ENCODE peak calls at places on chromosomes 11 and 22, in eight cellular contexts. K is colonic mucosa, Y is heart left ventricle, A is lower lobe of right lung, E is transverse colon, G is cardiac muscle cell, D is gastrocnemius medialis, V is IMR-90. O is an unnamed sample. For H3K4me1 and H3K36me3, the result is how much of the 10 kb centered on the place peaks cover.

GRCh38 chr11:113874920-113875413 is 405 bp downstream of the USP28 start:
- DNase-seq in K (peak), Y (no peak), A (no peak), E (no peak), G (peak), D (no peak), V (peak), O (no peak)

GRCh38 chr22:40176921-40177737 is 596 bp upstream of the TNRC6B start:
- DNase-seq in K (peak), Y (no peak), A (no peak), E (peak), G (peak), D (peak), V (peak), O (peak)

GRCh38 chr11:72627594-72628281 is 46.5 kb downstream of the PDE2A start:
- DNase-seq in K (no peak), Y (peak), A (no peak), E (peak), G (no peak), D (no peak), V (no peak), O (no peak)

GRCh38 chr11:57637626-57638004 is 12.1 kb downstream of the YPEL4 start:
- DNase-seq in K (no peak), Y (no peak), A (no peak), E (no peak), G (peak), D (no peak), V (no peak), O (no peak)

GRCh38 chr11:103322861-103323260 is 213.6 kb downstream of the DYNC2H1 start:
- DNase-seq in K (no peak), Y (no peak), A (no peak), E (no peak), G (no peak), D (no peak), V (no peak), O (no peak)

GRCh38 chr11:57547854-57548377 is 10.5 kb downstream of the SMTNL1 start:
- DNase-seq in K (no peak), Y (no peak), A (no peak), E (no peak), G (no peak), D (no peak), V (no peak), O (peak)

GRCh38 chr11:2376751-2377451 is at the start of gene CD81:
- DNase-seq in K (peak), Y (peak), A (peak), E (no peak), G (peak), D (no peak), V (peak), O (peak)

GRCh38 chr11:16780698-16781550 is 42.5 kb downstream of the C11orf58 start:
- DNase-seq in K (no peak), Y (no peak), A (no peak), E (no peak), G (no peak), D (no peak), V (no peak), O (no peak)

GRCh38 chr11:65854871-65855837 is 2.8 kb downstream of the CFL1 start:
- DNase-seq in K (peak), Y (no peak), A (no peak), E (peak), G (no peak), D (no peak), V (no peak), O (no peak)

GRCh38 chr11:81497202-81497804 is 1236.4 kb downstream of the FAM181B start:
- DNase-seq in K (peak), Y (no peak), A (no peak), E (no peak), G (peak), D (no peak), V (peak), O (no peak)

GRCh38 chr11:68076371-68077042 is 37.7 kb downstream of the TCIRG1 start:
- DNase-seq in K (no peak), Y (no peak), A (no peak), E (no peak), G (peak), D (no peak), V (no peak), O (no peak)

GRCh38 chr11:99260696-99261095 is 239.9 kb downstream of the CNTN5 start:
- DNase-seq in K (no peak), Y (no peak), A (no peak), E (no peak), G (no peak), D (no peak), V (peak), O (no peak)

GRCh38 chr11:58301576-58301975 is 33.5 kb upstream of the OR10W1 start:
- DNase-seq in K (no peak), Y (no peak), A (no peak), E (no peak), G (no peak), D (no peak), V (peak), O (no peak)

DNA sequence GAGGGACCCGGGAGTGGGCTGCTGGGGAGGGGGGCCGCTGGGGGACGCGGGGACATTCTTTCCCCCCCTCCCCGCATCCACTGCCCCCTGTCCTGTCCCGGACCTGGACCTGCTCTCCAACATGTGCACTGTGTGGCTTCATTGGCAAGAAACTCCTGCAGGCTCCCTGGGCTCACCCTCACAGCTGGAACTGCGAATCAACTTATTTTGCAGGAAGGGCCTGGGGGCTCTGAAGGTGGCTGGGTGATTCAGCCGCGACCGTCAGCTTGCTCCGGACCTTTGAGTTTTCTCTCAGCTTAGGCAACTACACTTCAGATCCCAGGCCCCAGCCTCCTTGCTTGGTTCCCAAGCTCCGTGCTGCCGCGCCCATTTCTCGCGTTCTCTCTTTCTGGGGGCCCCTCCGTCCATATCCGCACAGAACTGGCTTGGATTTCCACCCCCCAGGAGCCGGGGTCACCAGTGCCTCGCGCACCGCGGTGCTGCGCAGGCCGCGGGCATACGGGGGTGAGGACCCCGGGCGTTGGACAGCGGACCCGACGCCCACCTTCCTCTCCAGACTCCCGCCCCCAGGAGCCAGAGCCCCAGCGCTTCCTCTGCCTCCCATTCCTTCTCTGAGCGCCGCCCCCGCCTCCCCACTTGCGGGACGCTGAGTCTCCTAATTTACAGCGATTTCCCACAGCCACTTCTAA is 475 bp upstream of the AHNAK start:
- DNase-seq in K (peak), Y (no peak), A (no peak), E (peak), G (no peak), D (no peak), V (peak), O (no peak)
- H3K4me1 ChIP-seq in K (under half), Y (under half), A (half or more), E (half or more), G (under half), D (half or more), V (under half), O (half or more)

GRCh38 chr11:107791343-107792048 is 67.1 kb downstream of the SLC35F2 start:
- DNase-seq in K (no peak), Y (no peak), A (no peak), E (no peak), G (no peak), D (peak), V (no peak), O (no peak)
- H3K36me3 ChIP-seq in K (under half), Y (under half), A (under half), E (under half), G (under half), D (under half), V (under half), O (under half)

GRCh38 chr11:97871816-97872215 is 1148.9 kb upstream of the CNTN5 start:
- DNase-seq in K (no peak), Y (no peak), A (no peak), E (no peak), G (no peak), D (no peak), V (no peak), O (no peak)
- H3K4me1 ChIP-seq in K (under half), Y (under half), A (under half), E (under half), G (under half), D (under half), V (under half), O (under half)

DNA sequence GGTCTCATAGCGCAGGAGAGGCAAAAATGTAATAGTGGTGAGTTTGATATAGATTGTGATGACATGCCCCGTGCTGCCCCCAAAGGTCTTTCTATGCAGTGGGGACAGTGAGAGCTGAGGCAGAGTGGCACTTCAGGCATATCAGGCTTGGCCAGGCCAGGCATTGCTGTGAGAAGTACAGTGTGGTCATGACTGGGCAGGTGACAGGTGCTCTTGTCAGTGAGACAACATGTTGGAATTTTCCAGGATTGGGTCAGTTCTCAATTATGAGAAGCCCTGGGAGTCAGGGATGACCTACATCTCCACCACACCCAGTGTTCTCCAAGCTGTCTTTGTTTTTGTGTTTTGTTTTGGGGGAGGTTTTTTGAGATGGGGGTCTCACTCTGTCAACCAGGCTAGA is 3.7 kb downstream of the SNAP29 start:
- DNase-seq in K (no peak), Y (no peak), A (no peak), E (no peak), G (no peak), D (no peak), V (no peak), O (no peak)
- H3K36me3 ChIP-seq in K (under half), Y (under half), A (under half), E (under half), G (under half), D (under half), V (under half), O (under half)

GRCh38 chr11:64127267-64128072 is 38.4 kb downstream of the MACROD1 start:
- DNase-seq in K (no peak), Y (no peak), A (no peak), E (no peak), G (no peak), D (no peak), V (no peak), O (no peak)

GRCh38 chr11:64123679-64124078 is 42.2 kb downstream of the MACROD1 start:
- DNase-seq in K (no peak), Y (no peak), A (no peak), E (no peak), G (no peak), D (no peak), V (no peak), O (no peak)

GRCh38 chr11:64124147-64124546 is 41.8 kb downstream of the MACROD1 start:
- DNase-seq in K (no peak), Y (no peak), A (no peak), E (no peak), G (no peak), D (no peak), V (no peak), O (no peak)

GRCh38 chr11:64126796-64127195 is 39.1 kb downstream of the MACROD1 start:
- DNase-seq in K (no peak), Y (no peak), A (no peak), E (no peak), G (no peak), D (no peak), V (no peak), O (no peak)

DNA sequence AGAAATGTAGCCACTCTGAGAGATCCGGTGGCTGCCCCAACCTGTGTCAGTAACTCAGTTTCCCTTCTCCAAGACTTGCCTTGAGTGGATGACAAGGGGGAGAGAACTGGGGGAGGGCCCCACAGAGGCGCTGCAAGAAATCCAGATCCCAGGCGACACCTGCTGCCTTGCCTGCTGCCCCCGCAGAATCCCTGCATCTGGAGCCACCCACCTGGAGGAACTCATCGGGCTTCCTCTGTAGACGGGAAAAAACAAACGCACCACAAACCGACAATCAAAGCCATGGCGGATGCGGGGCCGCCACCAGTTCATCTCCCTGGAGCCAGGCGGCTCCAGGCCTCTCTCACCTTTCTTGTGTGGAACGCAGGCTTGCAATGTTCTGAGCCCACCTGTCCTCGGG is 40.2 kb downstream of the MACROD1 start:
- DNase-seq in K (no peak), Y (no peak), A (no peak), E (no peak), G (no peak), D (no peak), V (no peak), O (no peak)
- H3K4me1 ChIP-seq in K (under half), Y (under half), A (under half), E (under half), G (under half), D (under half), V (under half), O (under half)

GRCh38 chr22:26581026-26581425 is 8.9 kb downstream of the TPST2 start:
- DNase-seq in K (no peak), Y (no peak), A (no peak), E (no peak), G (no peak), D (no peak), V (no peak), O (no peak)
- H3K36me3 ChIP-seq in K (under half), Y (under half), A (under half), E (under half), G (under half), D (under half), V (under half), O (under half)

DNA sequence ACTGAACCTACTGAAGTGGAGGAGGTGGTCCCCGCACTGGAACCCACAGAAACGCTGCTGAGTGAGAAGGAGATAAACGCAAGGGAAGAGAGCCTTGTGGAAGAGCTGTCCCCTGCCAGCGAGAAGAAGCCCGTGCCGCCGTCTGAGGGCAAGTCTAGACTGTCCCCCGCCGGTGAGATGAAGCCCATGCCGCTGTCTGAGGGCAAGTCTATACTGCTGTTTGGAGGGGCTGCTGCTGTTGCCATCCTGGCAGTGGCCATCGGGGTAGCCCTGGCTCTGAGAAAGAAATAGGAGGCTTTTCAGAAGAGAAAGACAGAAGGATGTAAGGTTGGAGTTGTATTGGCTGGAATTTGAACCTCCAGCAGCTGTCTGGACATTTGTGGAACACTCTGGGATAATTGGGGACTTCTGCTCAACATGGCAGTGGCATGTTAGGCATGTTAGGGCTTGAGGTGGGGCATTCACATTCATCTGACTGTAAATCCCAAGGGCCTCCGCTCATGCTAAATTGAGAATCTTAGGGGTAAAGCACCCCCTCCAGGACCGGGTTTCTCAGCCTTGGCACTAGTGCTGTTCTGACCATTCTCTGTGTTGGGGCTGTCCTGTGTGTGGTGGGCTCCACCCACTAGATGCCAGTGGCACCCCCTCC is 46.9 kb downstream of the BID start:
- DNase-seq in K (no peak), Y (no peak), A (no peak), E (no peak), G (no peak), D (no peak), V (no peak), O (no peak)
- H3K4me1 ChIP-seq in K (under half), Y (under half), A (under half), E (under half), G (under half), D (under half), V (under half), O (under half)